ENCODE peak calls at places on chromosomes 4 and X, in ten cellular contexts. L, H, W, Z, B, C, I, X, T and J are unnamed samples.

GRCh38 chr4:60201052-60201673 is 999.0 kb upstream of the ADGRL3 start:
- DNase-seq in L (peak), H (peak), W (no peak), Z (peak), B (peak), C (no peak), I (peak), X (peak), T (no peak), J (no peak)

GRCh38 chr4:113410686-113411085 is 350.9 kb downstream of the CAMK2D start:
- DNase-seq in L (no peak), H (no peak), W (no peak), Z (no peak), B (no peak), C (no peak), I (no peak), X (no peak), T (no peak), J (no peak)

GRCh38 chrX:39451061-39451460 is 646.7 kb downstream of the BCOR start:
- DNase-seq in L (no peak), H (no peak), W (no peak), Z (no peak), B (no peak), C (no peak), I (no peak), X (no peak), T (no peak), J (no peak)

GRCh38 chrX:88613338-88613737 is 133.7 kb upstream of the CPXCR1 start:
- DNase-seq in L (no peak), H (peak), W (no peak), Z (no peak), B (no peak), C (no peak), I (no peak), X (peak), T (no peak), J (no peak)

GRCh38 chrX:10794203-10794630 is 173.8 kb upstream of the MID1 start:
- DNase-seq in L (no peak), H (no peak), W (no peak), Z (no peak), B (no peak), C (no peak), I (no peak), X (no peak), T (no peak), J (no peak)

GRCh38 chrX:15465896-15466651 is 27.1 kb downstream of the PIR start:
- DNase-seq in L (peak), H (peak), W (no peak), Z (no peak), B (no peak), C (no peak), I (no peak), X (peak), T (no peak), J (no peak)

GRCh38 chr4:95548738-95549245 is at the start of gene UNC5C:
- DNase-seq in L (no peak), H (peak), W (no peak), Z (peak), B (no peak), C (no peak), I (peak), X (peak), T (no peak), J (no peak)

GRCh38 chr4:2792396-2792710 is 532 bp upstream of the SH3BP2 start:
- DNase-seq in L (no peak), H (no peak), W (no peak), Z (no peak), B (no peak), C (no peak), I (no peak), X (no peak), T (no peak), J (no peak)

GRCh38 chr4:153595894-153596601 is 88.0 kb upstream of the TLR2 start:
- DNase-seq in L (peak), H (no peak), W (no peak), Z (no peak), B (no peak), C (no peak), I (no peak), X (no peak), T (no peak), J (no peak)

GRCh38 chr4:53586121-53586816 is 5.0 kb downstream of the LNX1 start:
- DNase-seq in L (no peak), H (peak), W (no peak), Z (peak), B (peak), C (no peak), I (no peak), X (peak), T (no peak), J (no peak)

GRCh38 chrX:3295731-3296130 is 50.7 kb downstream of the MXRA5 start:
- DNase-seq in L (no peak), H (no peak), W (no peak), Z (no peak), B (no peak), C (no peak), I (no peak), X (peak), T (no peak), J (no peak)

GRCh38 chr4:115145393-115146160 is 32.2 kb upstream of the NDST4 start:
- DNase-seq in L (no peak), H (no peak), W (no peak), Z (no peak), B (no peak), C (no peak), I (peak), X (no peak), T (no peak), J (no peak)

GRCh38 chrX:40085086-40085551 is 12.6 kb downstream of the BCOR start:
- DNase-seq in L (no peak), H (peak), W (no peak), Z (no peak), B (no peak), C (no peak), I (no peak), X (peak), T (no peak), J (no peak)

GRCh38 chrX:48540015-48540350 is 469 bp downstream of the TBC1D25 start:
- DNase-seq in L (peak), H (peak), W (peak), Z (peak), B (no peak), C (peak), I (peak), X (no peak), T (peak), J (peak)

GRCh38 chrX:23952401-23952800 is 44.6 kb downstream of the CXorf58 start:
- DNase-seq in L (no peak), H (no peak), W (no peak), Z (no peak), B (no peak), C (no peak), I (no peak), X (no peak), T (no peak), J (no peak)

GRCh38 chr4:89469930-89470375 is 162.4 kb upstream of the GPRIN3 start:
- DNase-seq in L (peak), H (peak), W (no peak), Z (no peak), B (peak), C (no peak), I (no peak), X (peak), T (no peak), J (peak)

GRCh38 chr4:1200425-1201035 is 28.1 kb upstream of the SPON2 start:
- DNase-seq in L (no peak), H (peak), W (no peak), Z (peak), B (no peak), C (no peak), I (no peak), X (peak), T (no peak), J (no peak)

GRCh38 chr4:83631066-83631465 is 95.2 kb downstream of the GPAT3 start:
- DNase-seq in L (no peak), H (peak), W (no peak), Z (no peak), B (no peak), C (no peak), I (no peak), X (no peak), T (no peak), J (no peak)

GRCh38 chr4:47462799-47463234 is 685 bp downstream of the COMMD8 start:
- DNase-seq in L (no peak), H (peak), W (no peak), Z (no peak), B (no peak), C (no peak), I (no peak), X (no peak), T (no peak), J (no peak)

GRCh38 chr4:14399919-14400706 is 602.2 kb upstream of the CPEB2 start:
- DNase-seq in L (no peak), H (no peak), W (no peak), Z (no peak), B (no peak), C (no peak), I (no peak), X (no peak), T (no peak), J (no peak)

GRCh38 chr4:115332078-115332477 is 218.7 kb upstream of the NDST4 start:
- DNase-seq in L (no peak), H (no peak), W (no peak), Z (no peak), B (no peak), C (no peak), I (peak), X (no peak), T (no peak), J (no peak)

GRCh38 chrX:3699841-3700381 is 13.5 kb downstream of the PRKX start:
- DNase-seq in L (no peak), H (peak), W (no peak), Z (no peak), B (no peak), C (no peak), I (no peak), X (no peak), T (no peak), J (peak)

GRCh38 chr4:10243856-10244255 is 127.3 kb upstream of the WDR1 start:
- DNase-seq in L (no peak), H (no peak), W (no peak), Z (no peak), B (no peak), C (no peak), I (no peak), X (peak), T (no peak), J (no peak)

GRCh38 chrX:132532955-132533354 is 44.1 kb upstream of the MBNL3 start:
- DNase-seq in L (no peak), H (peak), W (no peak), Z (no peak), B (no peak), C (no peak), I (no peak), X (peak), T (no peak), J (no peak)

GRCh38 chr4:125268065-125268755 is 46.5 kb upstream of the FAT4 start:
- DNase-seq in L (no peak), H (no peak), W (no peak), Z (no peak), B (no peak), C (no peak), I (no peak), X (no peak), T (no peak), J (no peak)

GRCh38 chr4:48963042-48963679 is 22.9 kb upstream of the CWH43 start:
- DNase-seq in L (peak), H (peak), W (peak), Z (peak), B (peak), C (peak), I (peak), X (peak), T (peak), J (peak)

GRCh38 chrX:2371026-2371778 is 129.6 kb downstream of the DHRSX start:
- DNase-seq in L (no peak), H (no peak), W (no peak), Z (no peak), B (no peak), C (no peak), I (no peak), X (no peak), T (no peak), J (no peak)

GRCh38 chr4:119209077-119209476 is 3.4 kb upstream of the USP53 start:
- DNase-seq in L (peak), H (peak), W (no peak), Z (no peak), B (peak), C (no peak), I (no peak), X (peak), T (no peak), J (no peak)

GRCh38 chr4:94887027-94887426 is 129.3 kb downstream of the BMPR1B start:
- DNase-seq in L (no peak), H (no peak), W (no peak), Z (no peak), B (no peak), C (no peak), I (no peak), X (no peak), T (no peak), J (no peak)

GRCh38 chr4:113556382-113557134 is 205.0 kb downstream of the CAMK2D start:
- DNase-seq in L (no peak), H (no peak), W (no peak), Z (no peak), B (no peak), C (no peak), I (no peak), X (no peak), T (no peak), J (no peak)

GRCh38 chrX:154986826-154987575 is 35.5 kb downstream of the F8 start:
- DNase-seq in L (no peak), H (peak), W (no peak), Z (no peak), B (no peak), C (no peak), I (no peak), X (no peak), T (no peak), J (no peak)

GRCh38 chr4:140839888-140840790 is 84.0 kb upstream of the TBC1D9 start:
- DNase-seq in L (no peak), H (no peak), W (no peak), Z (no peak), B (no peak), C (no peak), I (no peak), X (no peak), T (no peak), J (no peak)

GRCh38 chr4:24965627-24966026 is 52.8 kb upstream of the CCDC149 start:
- DNase-seq in L (peak), H (no peak), W (no peak), Z (no peak), B (no peak), C (no peak), I (peak), X (no peak), T (no peak), J (no peak)

GRCh38 chr4:726235-726787 is 20.7 kb downstream of the PCGF3 start:
- DNase-seq in L (no peak), H (peak), W (no peak), Z (no peak), B (peak), C (no peak), I (no peak), X (no peak), T (no peak), J (no peak)

GRCh38 chr4:14749910-14750309 is 252.4 kb upstream of the CPEB2 start:
- DNase-seq in L (peak), H (peak), W (peak), Z (peak), B (no peak), C (no peak), I (no peak), X (no peak), T (no peak), J (no peak)